ENCODE peak calls at places on chromosome 7, in ten cellular contexts. H is A549; W is heart left ventricle; R is lower leg skin; I is BE2C; F is BJ; C is CD4-positive, alpha-beta T cell; J is breast epithelium; Q is epithelial cell of esophagus; G is adrenal gland. M is an unnamed sample.

GRCh38 chr7:29377718-29378117 is 183.1 kb downstream of the CHN2 start:
- DNase-seq in I (no peak), G (peak), Q (no peak), R (no peak), H (no peak), J (no peak), F (no peak), C (no peak), W (no peak), M (no peak)

GRCh38 chr7:46145412-46145811 is 224.3 kb upstream of the IGFBP3 start:
- DNase-seq in J (no peak), W (no peak), G (peak), I (no peak), Q (peak), C (no peak), R (no peak), H (peak), F (peak), M (no peak)

GRCh38 chr7:92753614-92754013 is 82.8 kb downstream of the CDK6 start:
- DNase-seq in I (no peak), W (no peak), Q (peak), F (no peak), H (no peak), R (no peak), J (no peak), G (no peak), C (no peak), M (no peak)

GRCh38 chr7:95509199-95509598 is 23.5 kb downstream of the ASB4 start:
- DNase-seq in H (no peak), F (no peak), C (no peak), Q (peak), W (no peak), G (peak), R (no peak), J (no peak), I (peak), M (no peak)

GRCh38 chr7:148084138-148084537 is 506.4 kb upstream of the C7orf33 start:
- DNase-seq in Q (peak), R (no peak), I (peak), W (no peak), G (peak), F (no peak), H (peak), C (no peak), J (no peak), M (peak)

GRCh38 chr7:131226116-131226562 is 101.5 kb upstream of the MKLN1 start:
- DNase-seq in G (no peak), I (no peak), F (no peak), W (no peak), C (no peak), H (peak), J (no peak), Q (no peak), R (no peak), M (no peak)

GRCh38 chr7:23956769-23957556 is 246.9 kb downstream of the STK31 start:
- DNase-seq in H (no peak), Q (no peak), C (no peak), W (no peak), G (no peak), F (no peak), R (no peak), J (no peak), I (no peak), M (no peak)

GRCh38 chr7:33395340-33395739 is 266.0 kb downstream of the BBS9 start:
- DNase-seq in W (no peak), J (no peak), C (no peak), F (no peak), R (no peak), Q (no peak), G (no peak), H (no peak), I (no peak), M (no peak)

GRCh38 chr7:39130740-39131538 is 153.2 kb downstream of the POU6F2 start:
- DNase-seq in Q (no peak), J (no peak), C (no peak), G (no peak), F (no peak), I (no peak), W (no peak), H (no peak), R (no peak), M (no peak)

GRCh38 chr7:149493366-149493765 is 4.2 kb downstream of the ZNF746 start:
- DNase-seq in I (no peak), G (no peak), H (no peak), C (no peak), R (no peak), Q (no peak), F (no peak), W (no peak), J (no peak), M (no peak)

GRCh38 chr7:155692317-155692716 is 47.9 kb downstream of the RBM33 start:
- DNase-seq in I (no peak), J (no peak), H (no peak), R (no peak), F (no peak), W (no peak), Q (no peak), G (peak), C (no peak), M (no peak)

GRCh38 chr7:33495207-33495606 is 365.8 kb downstream of the BBS9 start:
- DNase-seq in C (no peak), J (no peak), W (no peak), F (peak), R (no peak), H (no peak), I (no peak), G (peak), Q (peak), M (no peak)

GRCh38 chr7:127943541-127944521 is 87.4 kb downstream of the LRRC4 start:
- DNase-seq in R (no peak), I (peak), Q (no peak), J (no peak), F (no peak), C (no peak), H (no peak), G (no peak), W (no peak), M (peak)

GRCh38 chr7:68015098-68015497 is 1018.5 kb downstream of the TYW1 start:
- DNase-seq in Q (no peak), G (no peak), I (no peak), C (no peak), F (no peak), R (peak), J (no peak), W (no peak), H (no peak), M (no peak)

GRCh38 chr7:35605760-35606159 is 89.2 kb downstream of the HERPUD2 start:
- DNase-seq in C (no peak), I (no peak), G (peak), H (peak), W (no peak), J (no peak), Q (peak), R (no peak), F (peak), M (no peak)

GRCh38 chr7:44962483-44963251 is 16.1 kb downstream of the MYO1G start:
- DNase-seq in F (no peak), C (no peak), G (peak), Q (peak), J (no peak), H (no peak), I (peak), R (peak), W (no peak), M (no peak)

GRCh38 chr7:132392713-132393112 is 183.6 kb downstream of the PLXNA4 start:
- DNase-seq in I (no peak), H (no peak), G (no peak), C (no peak), Q (no peak), R (no peak), J (no peak), W (no peak), F (no peak), M (no peak)

GRCh38 chr7:36236073-36236472 is 83.0 kb downstream of the EEPD1 start:
- DNase-seq in I (no peak), C (no peak), W (no peak), F (no peak), G (no peak), Q (no peak), H (no peak), J (no peak), R (no peak), M (no peak)

GRCh38 chr7:84022686-84023308 is 171.8 kb downstream of the SEMA3A start:
- DNase-seq in F (no peak), H (peak), W (no peak), G (no peak), I (no peak), J (no peak), C (no peak), Q (peak), R (no peak), M (no peak)

GRCh38 chr7:109745677-109746410 is 1176.2 kb downstream of the DNAJB9 start:
- DNase-seq in Q (no peak), F (no peak), H (no peak), R (no peak), G (no peak), W (no peak), I (peak), J (no peak), C (no peak), M (no peak)

GRCh38 chr7:122710951-122711350 is 8.2 kb upstream of the RNF148 start:
- DNase-seq in F (no peak), W (no peak), H (no peak), I (no peak), Q (no peak), C (no peak), G (no peak), J (no peak), R (no peak), M (no peak)

GRCh38 chr7:51237727-51238126 is 78.9 kb downstream of the COBL start:
- DNase-seq in R (peak), I (no peak), H (no peak), Q (no peak), J (no peak), F (no peak), W (no peak), G (no peak), C (no peak), M (no peak)

GRCh38 chr7:103857435-103857834 is 132.0 kb downstream of the RELN start:
- DNase-seq in J (no peak), H (peak), F (no peak), R (no peak), I (peak), W (no peak), G (no peak), Q (no peak), C (no peak), M (no peak)

GRCh38 chr7:106050743-106051110 is 61.4 kb downstream of the SYPL1 start:
- DNase-seq in G (peak), F (no peak), Q (peak), I (no peak), W (no peak), C (no peak), R (no peak), J (no peak), H (no peak), M (no peak)

GRCh38 chr7:105790996-105791395 is 85.4 kb downstream of the ATXN7L1 start:
- DNase-seq in J (no peak), F (no peak), Q (peak), C (no peak), I (no peak), G (no peak), H (no peak), W (no peak), R (no peak), M (no peak)

GRCh38 chr7:14288701-14289100 is 299.2 kb upstream of the ETV1 start:
- DNase-seq in I (no peak), F (no peak), Q (no peak), C (no peak), W (no peak), R (no peak), G (no peak), H (no peak), J (no peak), M (no peak)

GRCh38 chr7:24283900-24284698 is at the start of gene NPY:
- DNase-seq in Q (no peak), G (no peak), C (no peak), R (no peak), H (no peak), I (peak), J (no peak), F (no peak), W (no peak), M (no peak)

GRCh38 chr7:155916926-155917655 is 104.8 kb upstream of the SHH start:
- DNase-seq in I (no peak), G (no peak), W (no peak), F (no peak), C (no peak), R (no peak), H (peak), J (no peak), Q (no peak), M (no peak)

GRCh38 chr7:131109757-131110293 is 217.9 kb upstream of the MKLN1 start:
- DNase-seq in I (peak), G (peak), F (no peak), H (peak), R (peak), C (peak), J (peak), Q (peak), W (peak), M (peak)

GRCh38 chr7:17965600-17965999 is 25.3 kb upstream of the SNX13 start:
- DNase-seq in I (no peak), F (no peak), C (no peak), Q (peak), G (no peak), W (no peak), J (no peak), R (no peak), H (no peak), M (no peak)

GRCh38 chr7:17966706-17967105 is 26.4 kb upstream of the SNX13 start:
- DNase-seq in Q (no peak), W (no peak), C (no peak), H (no peak), F (no peak), I (no peak), J (no peak), R (no peak), G (no peak), M (no peak)

GRCh38 chr7:17968791-17969715 is 28.8 kb upstream of the SNX13 start:
- DNase-seq in C (no peak), G (no peak), W (no peak), J (no peak), F (no peak), R (no peak), Q (no peak), H (no peak), I (no peak), M (no peak)

GRCh38 chr7:17976952-17977351 is 36.7 kb upstream of the SNX13 start:
- DNase-seq in F (no peak), G (no peak), C (no peak), R (no peak), I (no peak), J (no peak), H (no peak), Q (no peak), W (no peak), M (no peak)

DNA sequence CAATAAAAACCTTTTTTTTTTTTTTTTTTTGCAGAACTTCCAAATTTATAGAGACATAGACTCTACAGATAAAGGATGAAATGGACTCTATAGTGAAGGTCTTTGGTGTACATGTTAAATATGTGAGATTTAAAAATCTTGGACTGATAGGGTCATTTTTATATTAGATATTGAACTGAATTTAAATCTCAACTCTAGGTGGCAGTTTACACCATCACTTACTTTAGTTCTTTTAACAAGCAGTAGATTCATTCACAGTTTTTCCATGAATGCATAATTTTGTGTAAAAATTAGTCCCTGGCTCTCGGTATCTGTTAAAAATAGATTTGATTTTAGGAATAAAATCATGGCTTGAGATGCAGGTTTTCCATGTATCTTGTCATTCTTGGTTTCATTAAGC is 31.1 kb upstream of the SNX13 start:
- DNase-seq in Q (no peak), H (no peak), G (no peak), J (no peak), I (no peak), C (no peak), F (no peak), W (no peak), R (no peak), M (no peak)
- TF ChIP-seq CTCF in Q (no peak), H (peak), G (peak), J (no peak), I (no peak), C (no peak), F (peak), W (peak), R (no peak), M (no peak)

GRCh38 chr7:78020131-78020873 is 221.7 kb downstream of the PHTF2 start:
- DNase-seq in C (no peak), F (peak), G (peak), W (no peak), J (no peak), I (peak), R (no peak), Q (peak), H (peak), M (no peak)
- TF ChIP-seq CTCF in C (peak), F (peak), G (peak), W (peak), J (peak), I (peak), R (no peak), Q (peak), H (peak), M (peak)

GRCh38 chr7:55052726-55053431 is 34.1 kb downstream of the EGFR start:
- DNase-seq in H (no peak), R (no peak), F (no peak), W (no peak), I (no peak), Q (peak), J (no peak), G (no peak), C (no peak), M (no peak)

GRCh38 chr7:55048221-55048859 is 29.5 kb downstream of the EGFR start:
- DNase-seq in C (no peak), F (no peak), Q (peak), I (no peak), J (no peak), G (peak), W (no peak), R (no peak), H (peak), M (no peak)

GRCh38 chr7:55052081-55052480 is 33.3 kb downstream of the EGFR start:
- DNase-seq in W (no peak), H (peak), C (no peak), G (no peak), R (no peak), F (no peak), I (no peak), Q (peak), J (no peak), M (no peak)

GRCh38 chr7:55053651-55054226 is 34.9 kb downstream of the EGFR start:
- DNase-seq in J (no peak), Q (peak), G (no peak), I (no peak), H (no peak), W (no peak), R (no peak), C (no peak), F (no peak), M (no peak)

DNA sequence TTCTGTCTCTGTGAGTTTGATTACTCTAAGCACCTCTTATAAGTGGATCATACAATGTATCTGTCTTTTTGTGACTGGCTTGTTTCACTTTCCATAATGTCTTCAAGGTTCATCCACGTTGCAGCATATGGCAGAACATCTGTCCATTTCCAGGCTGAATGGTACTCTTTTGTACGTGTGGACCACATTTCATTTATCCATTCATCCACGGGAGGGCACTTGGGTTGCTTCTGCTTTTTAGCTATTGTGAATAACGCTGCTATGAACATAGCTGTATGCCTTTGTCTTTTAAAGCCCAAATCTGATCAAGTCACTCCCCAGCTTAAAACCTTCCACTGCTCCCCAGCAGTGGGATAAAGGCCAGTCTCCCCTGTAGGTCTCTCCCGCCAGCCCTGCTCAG is 31.5 kb downstream of the EGFR start:
- DNase-seq in W (no peak), F (no peak), G (no peak), J (no peak), C (no peak), R (no peak), Q (no peak), I (no peak), H (no peak), M (no peak)
- TF ChIP-seq CTCF in W (no peak), F (peak), G (no peak), J (no peak), C (no peak), R (no peak), Q (no peak), I (no peak), H (no peak), M (no peak)

DNA sequence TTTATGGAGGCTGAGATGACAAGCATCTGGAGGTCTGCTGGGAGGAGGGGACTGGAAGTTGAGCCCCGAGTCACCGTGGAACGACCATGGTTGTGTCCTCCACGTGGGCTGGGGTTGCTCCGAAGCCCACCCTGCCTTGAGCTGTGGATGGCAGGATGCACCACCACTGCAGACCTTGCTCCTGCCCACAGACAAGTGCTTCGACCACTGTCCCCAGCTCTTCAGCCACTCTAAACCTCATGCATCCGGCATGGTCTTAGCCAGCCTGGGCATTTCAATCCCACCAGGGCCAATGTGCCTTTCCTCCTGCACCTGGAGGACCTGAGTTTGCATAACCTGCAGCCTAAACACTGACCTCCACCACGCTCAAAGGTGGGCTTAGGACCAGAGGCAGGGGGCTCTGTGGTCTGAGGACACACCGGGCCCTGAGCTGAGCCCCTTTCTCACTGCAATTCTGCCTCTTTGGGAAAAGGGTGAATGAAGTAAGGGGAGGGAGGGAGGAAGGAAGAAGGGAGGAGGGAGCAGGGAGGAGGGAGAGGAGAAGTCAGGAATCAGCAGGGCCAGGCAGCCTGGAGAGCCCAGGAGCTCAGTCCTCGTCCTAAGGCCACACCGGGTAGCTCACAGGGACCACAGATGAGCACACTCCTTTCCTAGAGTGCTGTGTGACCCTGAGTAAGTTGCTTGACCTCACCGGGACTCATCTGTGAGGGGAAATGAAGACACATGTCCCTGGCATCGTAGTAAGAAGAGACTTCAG is 44.8 kb upstream of the DNAAF5 start:
- DNase-seq in Q (no peak), C (no peak), F (no peak), J (peak), G (no peak), H (no peak), R (peak), W (no peak), I (no peak), M (no peak)
- TF ChIP-seq CTCF in Q (no peak), C (no peak), F (no peak), J (no peak), G (no peak), H (no peak), R (no peak), W (no peak), I (no peak), M (no peak)